ENCODE peak calls at places on chromosomes 16 and 17, in five cellular contexts. M is body of pancreas, N is gastrocnemius medialis, K is IMR-90, B is heart left ventricle. I is an unnamed sample. For H3K4me1, the result is how much of the 10 kb centered on the place peaks cover.

GRCh38 chr17:40582328-40582901 is 17.1 kb upstream of the CCR7 start:
- DNase-seq in M (peak), N (no peak), K (no peak), B (peak), I (no peak)

GRCh38 chr17:57651451-57651850 is 93.6 kb downstream of the CCDC182 start:
- DNase-seq in M (no peak), N (no peak), K (no peak), B (no peak), I (no peak)

GRCh38 chr16:557463-558297 is 2.5 kb upstream of the PRR35 start:
- DNase-seq in M (no peak), N (no peak), K (no peak), B (no peak), I (no peak)

GRCh38 chr17:80151333-80151732 is 4.4 kb upstream of the EIF4A3 start:
- DNase-seq in M (no peak), N (no peak), K (peak), B (no peak), I (no peak)

GRCh38 chr16:53509906-53510703 is 7.1 kb upstream of the AKTIP start:
- DNase-seq in M (peak), N (peak), K (peak), B (peak), I (peak)

GRCh38 chr16:54774768-54775167 is 155.9 kb upstream of the IRX5 start:
- DNase-seq in M (no peak), N (no peak), K (no peak), B (no peak), I (no peak)

GRCh38 chr17:63001689-63002394 is 35.8 kb downstream of the TANC2 start:
- DNase-seq in M (no peak), N (no peak), K (no peak), B (no peak), I (no peak)

GRCh38 chr17:2400474-2400866 is 390 bp downstream of the MNT start:
- DNase-seq in M (peak), N (no peak), K (no peak), B (peak), I (no peak)

GRCh38 chr17:31788956-31789355 is 70.1 kb downstream of the COPRS start:
- DNase-seq in M (no peak), N (no peak), K (peak), B (no peak), I (no peak)

GRCh38 chr17:31792007-31792585 is 66.9 kb downstream of the COPRS start:
- DNase-seq in M (no peak), N (no peak), K (no peak), B (no peak), I (no peak)

GRCh38 chr17:31788571-31788946 is 70.5 kb downstream of the COPRS start:
- DNase-seq in M (no peak), N (no peak), K (no peak), B (no peak), I (no peak)

GRCh38 chr17:31787857-31788570 is 71.0 kb downstream of the COPRS start:
- DNase-seq in M (no peak), N (no peak), K (peak), B (peak), I (no peak)

GRCh38 chr17:31789707-31790505 is 69.1 kb downstream of the COPRS start:
- DNase-seq in M (no peak), N (no peak), K (no peak), B (no peak), I (no peak)
- H3K4me1 ChIP-seq in M (under half), N (under half), K (under half), B (under half), I (under half)

DNA sequence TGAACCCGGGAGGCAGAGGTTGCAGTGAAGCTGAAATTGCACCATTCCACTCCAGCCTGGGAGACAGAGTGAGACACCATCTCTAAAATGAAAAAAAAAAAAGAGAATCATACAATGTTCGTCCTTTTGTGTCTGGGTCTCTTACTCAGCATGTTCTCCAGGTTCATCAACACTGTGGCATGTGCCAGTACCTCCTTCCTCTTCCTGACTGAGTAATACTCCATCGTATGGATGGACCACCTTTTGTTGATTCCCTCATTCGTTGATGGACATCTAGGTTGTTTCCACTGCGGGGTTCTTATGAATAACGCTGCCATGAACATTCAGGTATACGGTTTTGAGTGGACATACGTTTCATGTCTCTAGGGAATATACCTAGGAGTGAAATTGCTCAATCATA is 4.1 kb upstream of the HS3ST6 start:
- DNase-seq in M (no peak), N (no peak), K (no peak), B (no peak), I (no peak)
- TF ChIP-seq CTCF in M (no peak), N (no peak), K (no peak), B (no peak), I (no peak)

GRCh38 chr17:1107777-1108559 is 71.8 kb downstream of the ABR start:
- DNase-seq in M (peak), N (no peak), K (no peak), B (peak), I (no peak)

GRCh38 chr17:1109606-1110523 is 69.9 kb downstream of the ABR start:
- DNase-seq in M (peak), N (no peak), K (no peak), B (peak), I (no peak)

GRCh38 chr17:1108810-1109605 is 70.8 kb downstream of the ABR start:
- DNase-seq in M (peak), N (peak), K (peak), B (peak), I (peak)

GRCh38 chr17:1108560-1108809 is 71.3 kb downstream of the ABR start:
- DNase-seq in M (peak), N (no peak), K (no peak), B (no peak), I (no peak)

DNA sequence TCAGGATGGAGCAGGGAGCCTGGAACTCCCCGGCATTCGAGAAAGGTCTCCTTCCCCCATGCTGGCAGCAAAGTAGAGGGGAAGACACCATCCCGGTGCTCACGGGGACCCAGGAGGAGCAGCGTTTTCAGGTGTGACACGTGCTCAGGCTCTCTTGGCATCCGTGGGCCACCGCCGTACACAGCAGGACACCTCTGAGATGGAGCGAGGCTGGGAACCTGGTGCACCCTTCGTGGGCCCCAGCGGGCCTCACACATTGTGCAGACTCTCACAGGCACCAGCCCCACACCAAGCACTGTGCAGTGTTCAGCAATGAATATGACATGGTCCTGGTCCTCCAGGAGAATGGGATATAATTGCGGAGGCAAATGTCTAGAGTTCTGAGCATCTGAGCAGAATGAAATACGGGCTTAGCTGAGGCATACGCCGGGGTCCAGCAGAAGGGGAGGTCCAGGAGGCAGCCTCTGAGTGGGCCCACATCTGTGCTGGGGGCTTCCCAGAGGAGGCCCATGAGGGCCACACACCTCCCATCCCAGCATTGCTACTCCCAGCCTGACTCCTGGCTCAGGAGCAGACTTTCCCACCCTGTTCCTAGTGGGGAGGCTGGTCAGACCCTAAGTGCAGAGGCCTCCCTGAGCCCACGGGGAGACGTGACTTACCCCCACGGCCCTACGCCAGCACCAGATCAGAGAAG is 72.6 kb downstream of the ABR start:
- DNase-seq in M (no peak), N (no peak), K (no peak), B (no peak), I (no peak)
- TF ChIP-seq POLR2A in M (no peak), N (no peak), K (no peak), B (no peak), I (no peak)

DNA sequence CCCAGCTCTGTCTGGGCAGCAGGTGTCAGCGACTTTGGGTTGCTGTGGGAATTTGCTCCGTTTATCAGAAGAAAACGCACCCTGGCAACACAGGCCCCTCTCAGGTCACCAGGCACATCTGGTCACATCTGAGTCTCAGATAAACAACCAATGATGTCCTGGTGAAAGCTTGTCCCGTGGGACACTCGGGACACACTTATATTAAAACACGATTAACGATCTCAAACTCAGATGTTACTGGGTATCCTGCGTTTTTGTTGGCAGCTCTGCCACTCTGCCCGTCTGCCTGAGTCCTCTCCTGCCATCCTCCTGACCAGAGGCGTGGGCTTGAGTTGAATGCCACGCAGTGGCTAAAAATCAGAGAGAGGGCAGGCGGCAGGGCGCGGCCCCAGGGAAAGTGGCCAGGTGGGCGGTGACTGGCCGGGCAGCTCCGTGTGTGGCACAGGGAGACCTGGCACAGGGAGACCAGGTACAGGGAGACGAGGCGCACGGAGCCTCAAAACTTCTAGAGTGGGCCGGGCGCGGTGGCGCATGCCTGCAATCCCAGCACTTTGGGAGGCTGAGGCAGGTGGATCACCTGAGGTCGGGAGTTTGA is 2.1 kb downstream of the SECTM1 start:
- DNase-seq in M (no peak), N (no peak), K (no peak), B (no peak), I (no peak)
- H3K4me1 ChIP-seq in M (half or more), N (under half), K (under half), B (under half), I (under half)

GRCh38 chr16:85675528-85675927 is 13.2 kb downstream of the GINS2 start:
- DNase-seq in M (no peak), N (no peak), K (peak), B (no peak), I (no peak)
- TF ChIP-seq CTCF in M (no peak), N (no peak), K (peak), B (no peak), I (no peak)

GRCh38 chr17:4498461-4499397 is at the start of gene SPNS2:
- DNase-seq in M (peak), N (peak), K (peak), B (peak), I (peak)
- TF ChIP-seq POLR2A in M (no peak), N (peak), K (no peak), B (no peak), I (no peak)

DNA sequence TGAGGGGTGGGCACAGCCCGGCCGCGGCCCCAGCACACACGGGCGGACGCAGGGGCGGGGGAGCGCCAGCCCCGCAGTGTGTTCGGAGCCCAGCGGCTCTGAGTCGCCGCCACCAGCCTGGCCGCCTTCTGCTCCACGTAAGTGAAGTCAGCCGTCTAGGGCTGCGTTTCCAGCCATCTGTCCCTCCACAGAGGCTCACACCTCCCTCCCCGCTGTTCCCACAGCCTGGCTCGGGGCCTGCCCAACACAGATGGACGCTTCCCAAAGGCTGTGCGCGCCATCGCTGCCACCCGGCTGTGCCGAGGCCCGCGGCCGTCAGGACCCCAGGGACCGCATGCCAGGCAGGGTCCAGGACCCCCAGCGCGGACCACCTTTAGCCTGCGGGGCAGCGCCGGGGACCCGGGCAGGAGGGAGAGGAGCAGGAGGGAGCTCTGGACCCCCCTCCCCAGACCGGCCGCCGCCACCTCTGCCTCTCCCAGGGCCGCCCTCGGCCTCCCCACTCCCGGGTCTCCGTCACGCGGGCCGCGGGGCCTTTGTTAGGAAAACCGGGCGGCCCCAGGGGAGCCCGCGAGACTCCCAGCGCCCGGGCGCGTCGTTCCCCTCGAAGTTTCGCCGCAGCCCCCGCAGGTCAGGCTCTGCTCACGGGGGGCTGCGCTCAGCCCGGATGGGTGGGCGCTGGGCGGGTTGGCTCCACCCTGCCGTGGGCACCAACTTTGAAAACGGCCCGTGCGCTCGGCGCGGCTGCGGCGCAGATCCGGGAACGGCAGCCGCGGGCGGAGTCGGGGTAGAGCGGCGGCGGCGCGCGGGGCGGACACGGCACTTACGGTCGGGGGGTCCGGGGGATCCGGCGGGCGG is 36.6 kb downstream of the CBFA2T3 start:
- DNase-seq in M (peak), N (no peak), K (no peak), B (peak), I (no peak)
- H3K4me1 ChIP-seq in M (half or more), N (under half), K (under half), B (under half), I (under half)

DNA sequence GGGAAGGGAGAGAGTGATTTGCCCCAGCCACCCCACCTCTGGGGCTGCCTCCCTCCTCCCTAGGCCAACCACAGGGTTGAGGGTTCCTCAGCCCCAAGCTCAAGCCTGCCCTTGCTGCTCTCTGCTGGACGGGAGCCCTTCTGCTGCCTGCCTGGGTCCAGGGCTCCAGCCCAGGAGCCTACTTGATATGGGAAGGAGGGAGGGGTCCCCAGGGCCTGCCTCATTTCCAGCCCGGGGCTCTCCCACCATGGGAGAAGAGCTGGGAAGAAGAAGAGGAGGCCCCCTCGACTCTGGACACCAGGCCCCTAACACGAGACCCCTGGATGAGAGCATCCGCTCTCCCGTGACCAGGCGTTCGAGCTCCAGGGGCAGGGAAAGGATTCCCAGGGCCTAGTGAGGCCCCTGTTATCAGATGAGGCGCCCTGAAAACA is 726 bp downstream of the SLC16A5 start:
- DNase-seq in M (no peak), N (no peak), K (no peak), B (no peak), I (no peak)
- TF ChIP-seq CTCF in M (no peak), N (no peak), K (no peak), B (no peak), I (no peak)